ENCODE peak calls at places on chromosomes 13 and 19, in six cellular contexts. V, F, A, U, Z and W are unnamed samples.

GRCh38 chr13:113349491-113349890 is 14.4 kb downstream of the GRTP1 start:
- DNase-seq in Z (no peak), U (no peak), F (no peak), V (no peak), A (no peak), W (no peak)

GRCh38 chr13:79044415-79044814 is 361.6 kb downstream of the RBM26 start:
- DNase-seq in F (no peak), A (no peak), Z (no peak), U (no peak), V (no peak), W (no peak)

GRCh38 chr13:108929532-108929931 is 300.1 kb downstream of the MYO16 start:
- DNase-seq in A (no peak), F (no peak), V (peak), Z (no peak), U (no peak), W (no peak)

GRCh38 chr13:25468330-25469178 is 96.8 kb downstream of the ATP8A2 start:
- DNase-seq in F (peak), A (no peak), Z (no peak), V (peak), U (no peak), W (peak)

GRCh38 chr13:109451726-109452125 is 334.7 kb downstream of the IRS2 start:
- DNase-seq in U (no peak), F (no peak), A (no peak), Z (no peak), V (no peak), W (no peak)

GRCh38 chr19:50215820-50216219 is 12.4 kb downstream of the MYH14 start:
- DNase-seq in V (no peak), Z (no peak), F (no peak), A (no peak), U (no peak), W (no peak)

GRCh38 chr13:44259045-44260042 is 114.3 kb upstream of the SERP2 start:
- DNase-seq in V (no peak), F (peak), A (no peak), U (peak), Z (no peak), W (no peak)

GRCh38 chr19:39679791-39680168 is 24.1 kb downstream of the LGALS16 start:
- DNase-seq in U (no peak), A (no peak), Z (no peak), V (no peak), F (no peak), W (no peak)

GRCh38 chr19:18781885-18782527 is 9.1 kb downstream of the COMP start:
- DNase-seq in A (no peak), U (no peak), Z (no peak), V (no peak), F (no peak), W (no peak)

GRCh38 chr19:18782559-18783225 is 8.4 kb downstream of the COMP start:
- DNase-seq in Z (no peak), F (no peak), A (no peak), U (no peak), V (no peak), W (no peak)

GRCh38 chr19:18783958-18784785 is 6.9 kb downstream of the COMP start:
- DNase-seq in A (no peak), V (no peak), U (no peak), F (no peak), Z (no peak), W (no peak)

GRCh38 chr19:18784786-18785120 is 6.4 kb downstream of the COMP start:
- DNase-seq in A (no peak), U (no peak), Z (no peak), V (no peak), F (no peak), W (no peak)

GRCh38 chr19:18785179-18786124 is 5.7 kb downstream of the COMP start:
- DNase-seq in A (no peak), U (no peak), F (peak), Z (peak), V (peak), W (peak)
- TF ChIP-seq CREB1 in A (no peak), U (no peak), F (no peak), Z (no peak), V (no peak), W (no peak)

DNA sequence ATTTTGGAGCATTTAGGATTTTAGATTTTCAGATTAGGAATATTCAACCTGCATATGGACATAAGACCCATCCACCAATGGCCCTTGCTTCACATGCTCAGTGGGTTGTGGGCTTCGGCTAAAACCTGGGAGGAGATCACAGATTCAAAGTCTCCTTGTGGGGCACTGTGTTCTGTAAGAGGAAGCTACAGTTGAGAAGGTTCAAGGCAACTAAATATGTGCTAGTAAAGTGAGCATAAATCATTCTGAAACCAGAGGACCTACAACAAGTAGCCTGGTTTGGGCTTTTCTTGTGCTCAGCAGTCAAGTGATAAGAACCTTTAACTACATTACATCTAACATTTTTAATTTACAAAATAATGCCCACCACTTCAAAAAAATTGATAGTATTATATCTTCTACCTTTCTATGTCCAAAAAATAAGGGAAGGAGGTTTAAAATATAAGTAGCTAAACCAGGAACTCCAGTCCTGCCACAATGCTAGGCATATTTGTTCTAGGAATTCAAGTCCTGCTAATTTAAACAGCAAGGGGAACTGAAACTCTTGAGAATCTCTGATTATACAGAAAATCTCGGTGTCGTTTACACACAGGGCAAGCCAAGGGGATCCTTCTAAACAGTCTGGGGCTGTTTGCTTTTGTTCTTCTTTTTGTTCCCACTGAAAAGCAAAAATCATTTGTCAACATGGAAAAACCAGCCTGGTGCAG is 36.6 kb downstream of the FOXO1 start:
- DNase-seq in Z (no peak), U (peak), F (no peak), V (no peak), A (no peak), W (no peak)
- TF ChIP-seq CREB1 in Z (no peak), U (no peak), F (no peak), V (no peak), A (no peak), W (no peak)

GRCh38 chr13:59461411-59461810 is 702.3 kb downstream of the DIAPH3 start:
- DNase-seq in V (no peak), F (peak), Z (no peak), U (no peak), A (no peak), W (no peak)
- TF ChIP-seq CREB1 in V (no peak), F (no peak), Z (no peak), U (no peak), A (no peak), W (no peak)

GRCh38 chr13:32527151-32527550 is 11.4 kb downstream of the N4BP2L2 start:
- DNase-seq in U (no peak), V (no peak), A (no peak), Z (no peak), F (no peak), W (no peak)
- TF ChIP-seq CREB1 in U (no peak), V (no peak), A (no peak), Z (no peak), F (no peak), W (no peak)

DNA sequence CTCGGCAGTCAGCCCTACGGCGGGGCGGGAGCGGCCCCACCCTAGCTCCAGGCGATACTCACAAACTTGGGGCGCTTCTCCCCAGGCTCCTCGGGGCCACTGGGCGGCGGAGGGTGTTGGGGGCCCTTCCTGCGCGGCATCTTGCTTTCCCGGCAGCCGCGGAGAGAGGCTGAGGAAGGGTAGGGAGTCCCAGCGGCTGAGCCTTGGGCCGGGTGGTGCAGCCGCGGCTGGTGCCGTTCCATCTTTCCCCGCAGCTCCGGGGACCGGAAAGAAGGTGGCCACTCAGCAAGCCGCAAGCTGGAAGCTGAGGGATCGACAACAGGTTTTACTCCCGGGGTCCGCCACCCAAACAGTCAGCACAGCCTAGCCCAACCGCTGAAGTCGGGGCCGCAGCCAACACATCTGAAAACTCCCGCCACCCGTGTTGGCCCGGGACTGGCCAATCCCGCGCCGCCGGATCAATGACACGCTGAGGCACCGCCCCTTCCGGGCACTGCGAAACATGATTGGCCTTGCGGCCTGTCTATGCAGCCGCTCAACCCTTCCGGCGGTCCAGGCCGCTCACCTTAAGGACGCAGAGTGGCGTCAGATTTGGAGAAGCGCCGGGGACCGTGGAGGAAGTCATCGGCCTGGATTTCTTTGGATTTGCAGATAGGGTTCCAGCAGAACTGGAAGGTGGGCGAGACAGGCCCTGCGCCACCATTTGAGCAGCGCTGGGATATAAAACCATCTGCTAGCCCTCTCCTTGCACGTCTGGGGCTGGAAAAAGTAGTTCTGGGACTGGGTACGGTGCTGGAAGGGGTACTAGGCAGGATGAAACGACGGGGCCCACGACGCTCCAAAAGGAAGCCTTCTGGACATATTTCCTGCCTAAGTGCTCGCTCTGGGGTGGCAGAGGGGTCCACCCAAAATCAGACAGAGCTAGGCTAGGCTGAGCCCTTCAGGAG is at the start of gene DIAPH3:
- DNase-seq in V (peak), A (peak), F (peak), Z (peak), U (peak), W (peak)
- TF ChIP-seq CREB1 in V (peak), A (peak), F (peak), Z (peak), U (peak), W (peak)

DNA sequence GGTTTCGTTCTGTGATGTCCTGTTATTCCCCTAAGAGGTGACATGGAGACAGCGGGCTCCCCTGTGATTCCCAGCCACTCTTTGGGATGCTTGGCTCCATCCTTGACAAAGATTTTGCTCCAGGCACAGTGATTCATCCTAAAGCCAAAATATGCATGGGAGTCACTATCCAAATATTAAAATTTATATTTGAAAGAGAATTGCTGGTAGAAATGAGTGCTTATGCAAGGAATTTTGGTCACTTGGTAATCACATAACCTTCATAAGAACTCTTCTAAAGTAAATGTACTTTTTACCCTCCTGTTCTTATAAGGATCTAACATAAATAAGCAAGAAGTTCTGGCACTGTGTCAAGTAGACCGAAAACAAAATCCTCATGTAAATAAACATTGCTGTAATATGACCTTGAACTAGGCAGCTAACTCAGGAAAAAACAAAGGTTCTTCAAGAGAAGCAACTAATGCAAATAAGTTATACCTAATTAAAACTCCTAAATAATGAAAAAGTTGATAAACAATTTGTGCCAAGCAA is 385.9 kb downstream of the ITGBL1 start:
- DNase-seq in Z (no peak), A (no peak), F (no peak), U (no peak), V (no peak), W (no peak)
- TF ChIP-seq CREB1 in Z (no peak), A (no peak), F (no peak), U (no peak), V (no peak), W (no peak)

DNA sequence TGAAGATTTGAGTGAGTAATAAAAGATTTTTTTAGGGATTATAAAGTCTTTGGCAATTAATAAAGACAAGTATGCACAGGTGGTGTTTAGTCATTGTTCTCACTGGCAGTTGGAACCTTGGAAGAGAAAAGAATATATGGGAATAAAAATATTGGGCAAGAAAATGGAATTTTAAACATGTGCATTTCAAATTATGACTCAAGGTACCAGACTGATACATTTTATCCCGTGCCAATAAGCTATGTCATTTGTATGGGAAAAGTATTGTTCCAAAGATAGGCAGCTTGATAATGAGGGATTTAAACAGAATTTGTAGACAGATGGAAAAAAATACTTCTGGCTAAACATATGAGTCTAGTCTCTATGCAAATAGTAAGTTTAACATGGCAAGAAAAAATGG is 169.6 kb upstream of the UFM1 start:
- DNase-seq in V (no peak), A (no peak), F (no peak), U (no peak), Z (no peak), W (no peak)
- TF ChIP-seq CREB1 in V (no peak), A (no peak), F (no peak), U (no peak), Z (no peak), W (no peak)